ENCODE peak calls at places on chromosomes 13 and 19, in four cellular contexts. E is activated naive CD8-positive, alpha-beta T cell treated with anti-CD3 and anti-CD28 coated beads, Interleukin-2, amount 50 U/mL, for 24 hours; K is GM04503; Q is putamen. X is an unnamed sample.

GRCh38 chr13:34361528-34361927 is 543.6 kb downstream of the RFC3 start:
- DNase-seq in E (no peak), K (peak; percentile 65), Q (no peak), X (no peak)

GRCh38 chr19:10503002-10503789 is at the start of gene KEAP1:
- DNase-seq in E (peak; percentile 54), K (no peak), Q (no peak), X (no peak)

GRCh38 chr13:43567608-43568007 is 219.2 kb downstream of the ENOX1 start:
- DNase-seq in E (no peak), K (no peak), Q (no peak), X (no peak)

GRCh38 chr13:112582305-112582704 is 5.6 kb downstream of the TUBGCP3 start:
- DNase-seq in E (no peak), K (no peak), Q (no peak), X (no peak)

GRCh38 chr19:18150776-18151624 is 2.0 kb upstream of the PIK3R2 start:
- DNase-seq in E (no peak), K (no peak), Q (no peak), X (no peak)

GRCh38 chr19:45809643-45810159 is 5.4 kb downstream of the RSPH6A start:
- DNase-seq in E (no peak), K (peak; percentile 23), Q (no peak), X (no peak)

GRCh38 chr13:35630551-35631275 is 154.2 kb upstream of the MAB21L1 start:
- DNase-seq in E (no peak), K (peak; percentile 22), Q (no peak), X (no peak)

GRCh38 chr13:114131581-114132418 is 623 bp downstream of the RASA3 start:
- DNase-seq in E (no peak), K (no peak), Q (no peak), X (peak; percentile 63)

GRCh38 chr19:38842439-38843174 is 7.2 kb downstream of the HNRNPL start:
- DNase-seq in E (peak; percentile 59), K (no peak), Q (no peak), X (no peak)

GRCh38 chr13:82292334-82292733 is 1589.9 kb downstream of the SLITRK1 start:
- DNase-seq in E (no peak), K (no peak), Q (no peak), X (no peak)

GRCh38 chr19:46714523-46715106 is 2.3 kb downstream of the PRKD2 start:
- DNase-seq in E (peak; percentile 65), K (no peak), Q (no peak), X (peak; percentile 90)

GRCh38 chr19:52231154-52231565 is 38.2 kb upstream of the ZNF766 start:
- DNase-seq in E (no peak), K (no peak), Q (no peak), X (no peak)

GRCh38 chr19:51439021-51439465 is 19.2 kb downstream of the SIGLEC8 start:
- DNase-seq in E (no peak), K (no peak), Q (no peak), X (peak; percentile 51)

GRCh38 chr19:15332311-15332996 is at the start of gene BRD4:
- DNase-seq in E (peak; percentile 82), K (no peak), Q (peak; percentile 50), X (peak; percentile 92)

GRCh38 chr13:74695021-74695800 is 561.0 kb upstream of the KLF12 start:
- DNase-seq in E (no peak), K (no peak), Q (no peak), X (no peak)

GRCh38 chr13:113887700-113888201 is 23.9 kb upstream of the GAS6 start:
- DNase-seq in E (no peak), K (peak; percentile 91), Q (no peak), X (no peak)

GRCh38 chr19:15368798-15369593 is 10.6 kb downstream of the AKAP8 start:
- DNase-seq in E (no peak), K (no peak), Q (no peak), X (no peak)

GRCh38 chr13:99312493-99312883 is 5.3 kb upstream of the GPR183 start:
- DNase-seq in E (no peak), K (peak; percentile 96), Q (peak; percentile 70), X (no peak)

GRCh38 chr19:33350538-33351309 is 22.8 kb upstream of the CEBPG start:
- DNase-seq in E (no peak), K (peak; percentile 64), Q (no peak), X (no peak)

GRCh38 chr19:31436121-31436776 is 87.0 kb upstream of the TSHZ3 start:
- DNase-seq in E (no peak), K (no peak), Q (no peak), X (no peak)

GRCh38 chr13:35349673-35350278 is 126.7 kb downstream of the MAB21L1 start:
- DNase-seq in E (no peak), K (no peak), Q (no peak), X (no peak)

GRCh38 chr13:112954488-112955270 is 14.3 kb upstream of the MCF2L start:
- DNase-seq in E (no peak), K (no peak), Q (no peak), X (no peak)

GRCh38 chr19:50377051-50377441 is 789 bp downstream of the NR1H2 start:
- DNase-seq in E (peak; percentile 58), K (no peak), Q (no peak), X (peak; percentile 47)

GRCh38 chr19:16531380-16531669 is 10.9 kb downstream of the CHERP start:
- DNase-seq in E (no peak), K (no peak), Q (no peak), X (no peak)

GRCh38 chr13:113863511-113864302 is at the start of gene GAS6:
- DNase-seq in E (no peak), K (no peak), Q (no peak), X (peak; percentile 74)

GRCh38 chr13:61135583-61135982 is 280.1 kb downstream of the PCDH20 start:
- DNase-seq in E (no peak), K (no peak), Q (no peak), X (no peak)

GRCh38 chr19:17394891-17395415 is 957 bp upstream of the CCDC194 start:
- DNase-seq in E (peak; percentile 87), K (no peak), Q (no peak), X (peak; percentile 81)

GRCh38 chr19:7326105-7326877 is 22.4 kb upstream of the ARHGEF18 start:
- DNase-seq in E (peak; percentile 51), K (no peak), Q (no peak), X (peak; percentile 35)

GRCh38 chr19:11106477-11106876 is 17.2 kb downstream of the LDLR start:
- DNase-seq in E (no peak), K (no peak), Q (no peak), X (no peak)

GRCh38 chr19:34173145-34173956 is 1.0 kb downstream of the LSM14A start:
- DNase-seq in E (peak; percentile 27), K (no peak), Q (peak; percentile 26), X (peak; percentile 20)

GRCh38 chr19:55305491-55305890 is 19.6 kb downstream of the TMEM150B start:
- DNase-seq in E (peak; percentile 36), K (no peak), Q (no peak), X (peak; percentile 86)

GRCh38 chr19:10289167-10289835 is 451 bp upstream of the ICAM5 start:
- DNase-seq in E (peak; percentile 72), K (no peak), Q (peak; percentile 37), X (peak; percentile 75)

GRCh38 chr13:77751513-77752456 is 54.3 kb downstream of the SLAIN1 start:
- DNase-seq in E (peak; percentile 42), K (peak; percentile 4), Q (peak; percentile 80), X (peak; percentile 26)

GRCh38 chr13:41040584-41041334 is 20.6 kb upstream of the WBP4 start:
- DNase-seq in E (no peak), K (no peak), Q (no peak), X (no peak)

GRCh38 chr13:90307136-90307535 is 1040.4 kb upstream of the MIR17HG start:
- DNase-seq in E (no peak), K (no peak), Q (no peak), X (no peak)

GRCh38 chr13:93959796-93960533 is 519.5 kb downstream of the DCT start:
- DNase-seq in E (no peak), K (no peak), Q (no peak), X (no peak)